ENCODE peak calls at places on chromosomes 11 and 22, in six cellular contexts. B, I, F, T, Q and J are unnamed samples.

GRCh38 chr11:47183969-47184368 is 2.3 kb downstream of the PACSIN3 start:
- DNase-seq in B (no peak), I (no peak), F (no peak), Q (no peak), T (no peak), J (no peak)

GRCh38 chr11:78022397-78023396 is at the start of gene KCTD14:
- DNase-seq in B (peak), F (no peak), I (no peak), Q (no peak), T (no peak), J (no peak)

GRCh38 chr11:43567396-43567975 is 113.1 kb upstream of the HSD17B12 start:
- DNase-seq in I (peak), F (peak), B (peak), Q (no peak), T (no peak), J (peak)

GRCh38 chr11:111301004-111301839 is 2.9 kb downstream of the POU2AF3 start:
- DNase-seq in Q (no peak), F (no peak), I (no peak), T (no peak), B (no peak), J (no peak)

GRCh38 chr22:19825016-19825339 is 29.7 kb downstream of the GNB1L start:
- DNase-seq in T (no peak), F (no peak), I (no peak), Q (no peak), B (no peak), J (no peak)

GRCh38 chr11:65903068-65903481 is 2.9 kb upstream of the FOSL1 start:
- DNase-seq in T (no peak), F (peak), B (peak), I (peak), Q (no peak), J (no peak)

GRCh38 chr11:36062796-36063380 is 119.0 kb downstream of the LDLRAD3 start:
- DNase-seq in F (no peak), I (no peak), B (no peak), T (no peak), Q (no peak), J (no peak)

GRCh38 chr11:120137611-120138521 is at the start of gene TRIM29:
- DNase-seq in B (no peak), I (peak), Q (no peak), F (no peak), T (no peak), J (peak)

GRCh38 chr22:49867303-49868250 is 13.9 kb downstream of the ZBED4 start:
- DNase-seq in B (peak), T (no peak), Q (no peak), I (no peak), F (no peak), J (no peak)

GRCh38 chr22:37764622-37765021 is 43.1 kb upstream of the GCAT start:
- DNase-seq in Q (no peak), I (no peak), F (no peak), T (no peak), B (no peak), J (no peak)

GRCh38 chr22:19900707-19901436 is 40.7 kb upstream of the COMT start:
- DNase-seq in B (no peak), Q (no peak), T (no peak), F (no peak), I (no peak), J (no peak)

GRCh38 chr11:17603056-17603825 is 56.2 kb downstream of the OTOG start:
- DNase-seq in I (no peak), B (no peak), T (no peak), Q (no peak), F (no peak), J (no peak)

GRCh38 chr22:48923165-48923875 is 904.4 kb downstream of the BRD1 start:
- DNase-seq in B (no peak), F (no peak), Q (no peak), T (no peak), I (no peak), J (no peak)

GRCh38 chr22:46179748-46180147 is 29.4 kb downstream of the PPARA start:
- DNase-seq in B (no peak), F (no peak), I (peak), Q (no peak), T (no peak), J (no peak)

GRCh38 chr22:48426466-48427380 is 1401.0 kb downstream of the BRD1 start:
- DNase-seq in I (no peak), F (no peak), Q (no peak), B (no peak), T (no peak), J (no peak)

GRCh38 chr22:38823637-38824036 is 20.2 kb downstream of the NPTXR start:
- DNase-seq in F (no peak), I (no peak), Q (no peak), B (no peak), T (no peak), J (no peak)

GRCh38 chr11:35332524-35332923 is 86.8 kb downstream of the SLC1A2 start:
- DNase-seq in Q (no peak), B (no peak), T (no peak), I (no peak), F (no peak), J (no peak)

GRCh38 chr11:57742087-57742452 is 779 bp downstream of the SELENOH start:
- DNase-seq in I (peak), F (no peak), B (no peak), T (no peak), Q (no peak), J (no peak)

GRCh38 chr11:61332266-61332822 is 561 bp downstream of the DDB1 start:
- DNase-seq in T (no peak), Q (no peak), F (no peak), I (peak), B (peak), J (peak)

GRCh38 chr11:6336293-6336692 is 16.0 kb upstream of the CAVIN3 start:
- DNase-seq in I (no peak), F (no peak), B (no peak), Q (no peak), T (no peak), J (no peak)

GRCh38 chr11:15770798-15771414 is 585.4 kb downstream of the SOX6 start:
- DNase-seq in B (peak), Q (no peak), I (peak), T (peak), F (peak), J (peak)

GRCh38 chr22:41574847-41575381 is 14.1 kb downstream of the CSDC2 start:
- DNase-seq in I (no peak), F (no peak), B (no peak), Q (no peak), T (no peak), J (no peak)

GRCh38 chr11:64633555-64634159 is 42.6 kb downstream of the SLC22A12 start:
- DNase-seq in T (no peak), B (no peak), I (no peak), Q (no peak), F (no peak), J (no peak)

GRCh38 chr22:23574877-23575276 is 5.2 kb downstream of the IGLL1 start:
- DNase-seq in T (no peak), B (no peak), I (no peak), Q (no peak), F (no peak), J (no peak)

GRCh38 chr11:96177132-96177531 is 165.9 kb downstream of the MAML2 start:
- DNase-seq in Q (no peak), B (no peak), F (no peak), T (no peak), I (no peak), J (no peak)

GRCh38 chr22:44578516-44579230 is 80.6 kb upstream of the RTL6 start:
- DNase-seq in I (no peak), T (no peak), B (no peak), F (no peak), Q (no peak), J (no peak)

GRCh38 chr22:20552913-20553401 is 45.5 kb downstream of the MED15 start:
- DNase-seq in F (no peak), I (no peak), B (peak), Q (no peak), T (no peak), J (no peak)

GRCh38 chr22:36465232-36466021 is 16.0 kb downstream of the TXN2 start:
- DNase-seq in B (peak), F (peak), I (no peak), Q (no peak), T (no peak), J (peak)

GRCh38 chr11:76148207-76148606 is 58.1 kb downstream of the WNT11 start:
- DNase-seq in Q (no peak), I (no peak), F (no peak), B (no peak), T (no peak), J (no peak)

GRCh38 chr11:46658259-46658658 is 40.9 kb downstream of the ATG13 start:
- DNase-seq in F (no peak), I (no peak), T (no peak), B (no peak), Q (no peak), J (no peak)

GRCh38 chr22:44314425-44315067 is 1.8 kb upstream of the SHISAL1 start:
- DNase-seq in Q (no peak), F (no peak), T (no peak), B (no peak), I (no peak), J (no peak)

GRCh38 chr11:69913591-69914285 is 94.5 kb upstream of the FGF3 start:
- DNase-seq in I (no peak), T (no peak), Q (no peak), B (no peak), F (no peak), J (no peak)

GRCh38 chr11:69912911-69913451 is 93.8 kb upstream of the FGF3 start:
- DNase-seq in F (no peak), B (no peak), T (no peak), I (peak), Q (no peak), J (peak)

GRCh38 chr11:69915501-69916250 is 96.5 kb upstream of the FGF3 start:
- DNase-seq in T (no peak), Q (no peak), B (peak), I (peak), F (peak), J (peak)

GRCh38 chr11:69915151-69915500 is 95.9 kb upstream of the FGF3 start:
- DNase-seq in Q (no peak), T (no peak), B (no peak), F (no peak), I (no peak), J (no peak)

DNA sequence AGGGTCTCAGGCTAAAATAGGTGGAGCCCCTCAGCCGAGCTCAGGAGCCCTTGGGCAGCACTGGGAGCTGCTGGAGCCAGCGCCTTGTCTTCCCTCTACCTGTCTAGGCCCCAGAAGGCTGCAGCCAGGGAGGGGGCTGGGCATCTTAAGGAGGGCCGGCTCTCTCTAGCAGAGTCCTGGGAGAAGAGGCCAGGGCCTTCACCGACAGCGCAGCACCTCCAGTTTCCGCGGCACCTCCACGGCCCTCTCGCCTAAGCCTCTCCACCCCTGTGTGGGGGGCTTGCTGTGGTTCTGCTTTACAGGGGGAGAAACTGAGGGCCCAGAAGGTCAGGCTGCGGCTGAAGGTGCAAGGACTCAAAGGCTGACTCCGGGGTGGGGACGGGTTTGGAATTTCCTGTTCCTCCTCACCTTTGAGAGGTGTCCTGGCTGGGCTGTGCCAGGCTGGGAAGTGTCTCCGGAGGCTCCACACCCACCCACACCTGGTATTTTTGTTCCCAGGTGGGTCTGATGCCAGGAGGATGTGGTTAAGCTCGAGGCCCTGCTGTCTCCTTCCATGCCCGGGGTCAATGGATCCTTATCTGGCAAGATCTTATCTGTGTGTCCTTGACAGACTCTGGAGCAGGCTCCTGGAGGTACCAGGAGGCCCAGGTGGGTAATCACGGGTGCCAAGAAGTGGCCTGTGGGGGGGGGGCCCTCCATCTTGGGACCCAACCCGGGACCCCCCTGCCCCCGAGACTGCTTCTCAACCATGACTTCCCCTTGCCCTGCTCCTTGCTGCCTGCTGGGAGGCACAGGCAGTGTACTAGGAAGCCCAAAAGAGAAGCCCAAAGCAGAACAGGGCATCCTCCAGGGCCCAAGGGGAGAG is 95.3 kb upstream of the FGF3 start:
- DNase-seq in Q (no peak), T (no peak), I (no peak), B (no peak), F (no peak), J (no peak)
- TF ChIP-seq JUND in Q (no peak), T (no peak), I (no peak), B (no peak), F (no peak), J (no peak)

GRCh38 chr11:83257638-83258229 is 28.4 kb downstream of the CCDC90B start:
- DNase-seq in B (peak), I (no peak), Q (no peak), T (no peak), F (no peak), J (peak)
- TF ChIP-seq JUND in B (peak), I (no peak), Q (no peak), T (no peak), F (peak), J (no peak)

GRCh38 chr22:32662587-32662915 is 139.0 kb upstream of the TIMP3 start:
- DNase-seq in Q (no peak), T (no peak), B (no peak), I (no peak), F (no peak), J (no peak)

GRCh38 chr22:32655068-32655467 is 146.4 kb upstream of the TIMP3 start:
- DNase-seq in I (no peak), F (no peak), T (no peak), Q (no peak), B (no peak), J (no peak)

GRCh38 chr22:32661296-32661695 is 140.2 kb upstream of the TIMP3 start:
- DNase-seq in I (no peak), T (peak), Q (no peak), B (no peak), F (no peak), J (no peak)

GRCh38 chr22:32661737-32662586 is 139.5 kb upstream of the TIMP3 start:
- DNase-seq in T (no peak), B (no peak), Q (no peak), F (no peak), I (no peak), J (no peak)

GRCh38 chr22:32660292-32660691 is 141.2 kb upstream of the TIMP3 start:
- DNase-seq in Q (no peak), T (peak), F (peak), I (peak), B (peak), J (peak)
- TF ChIP-seq JUND in Q (no peak), T (no peak), F (no peak), I (no peak), B (peak), J (no peak)

GRCh38 chr11:13320688-13321087 is 43.1 kb downstream of the BMAL1 start:
- DNase-seq in I (no peak), Q (no peak), T (no peak), F (no peak), B (no peak), J (no peak)

GRCh38 chr11:13321431-13321830 is 43.8 kb downstream of the BMAL1 start:
- DNase-seq in Q (no peak), I (no peak), B (no peak), T (no peak), F (no peak), J (no peak)

GRCh38 chr11:13317293-13318080 is 39.9 kb downstream of the BMAL1 start:
- DNase-seq in B (no peak), T (no peak), I (no peak), F (no peak), Q (no peak), J (no peak)

GRCh38 chr11:13316528-13316961 is 39.0 kb downstream of the BMAL1 start:
- DNase-seq in Q (no peak), F (no peak), B (no peak), I (no peak), T (no peak), J (no peak)

GRCh38 chr11:13318498-13319295 is 41.1 kb downstream of the BMAL1 start:
- DNase-seq in T (no peak), I (no peak), B (no peak), Q (no peak), F (no peak), J (no peak)
- TF ChIP-seq JUND in T (no peak), I (no peak), B (no peak), Q (no peak), F (no peak), J (no peak)

GRCh38 chr11:10725114-10725906 is 25.7 kb upstream of the CTR9 start:
- DNase-seq in I (no peak), T (no peak), B (no peak), Q (no peak), F (peak), J (no peak)
- TF ChIP-seq JUND in I (peak), T (no peak), B (no peak), Q (no peak), F (peak), J (no peak)

DNA sequence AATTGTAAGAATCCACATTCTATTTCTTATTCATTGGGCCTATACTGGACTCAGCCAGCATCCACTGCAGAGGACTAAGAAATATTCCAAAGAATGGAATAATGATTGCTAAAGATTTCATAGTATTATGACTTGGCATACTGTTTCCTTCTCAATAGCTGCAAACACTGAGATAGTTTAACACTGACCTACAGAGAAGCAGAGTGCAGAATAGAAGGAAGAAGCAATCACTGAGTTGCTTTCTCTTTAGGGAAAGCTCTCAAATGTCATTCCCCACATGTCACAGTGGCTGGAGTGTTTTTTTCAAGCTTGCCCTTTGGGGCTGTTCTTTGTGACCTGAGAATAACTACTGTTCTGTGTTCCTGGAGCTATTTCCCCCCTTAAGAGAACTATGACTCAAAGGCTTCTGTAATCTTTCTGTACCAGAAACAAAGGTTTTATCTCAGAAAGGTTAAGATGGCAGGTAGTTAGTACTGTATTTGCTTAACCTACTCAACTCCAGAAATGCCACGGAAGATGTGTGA is 243.6 kb upstream of the LUZP2 start:
- DNase-seq in I (no peak), B (no peak), F (no peak), Q (no peak), T (no peak), J (no peak)
- TF ChIP-seq JUND in I (no peak), B (no peak), F (no peak), Q (no peak), T (no peak), J (no peak)

DNA sequence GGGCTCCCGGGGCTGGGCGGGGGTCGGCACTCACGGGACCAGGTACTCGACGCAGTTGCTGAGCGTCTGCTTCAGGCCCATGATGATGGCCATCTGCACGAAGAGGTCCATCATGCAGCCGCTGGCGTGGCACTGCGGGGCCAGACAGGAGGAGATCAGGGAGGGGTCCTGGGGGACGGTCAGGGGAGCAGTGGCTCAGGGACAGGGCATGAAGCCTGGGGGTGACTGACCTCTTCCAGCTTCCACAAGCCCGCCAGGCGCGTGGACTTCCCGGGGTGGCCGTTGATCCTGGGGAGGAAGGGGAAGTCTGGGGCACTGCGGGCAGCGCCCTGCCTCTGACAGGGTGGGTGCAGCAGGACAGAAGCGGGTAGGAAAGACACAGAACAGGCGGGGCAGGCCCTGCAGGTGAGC is 6.1 kb upstream of the SIGIRR start:
- DNase-seq in F (no peak), T (no peak), B (no peak), Q (no peak), I (no peak), J (no peak)
- TF ChIP-seq JUND in F (no peak), T (no peak), B (no peak), Q (no peak), I (no peak), J (no peak)

GRCh38 chr22:28282346-28282745 is 363.3 kb upstream of the PITPNB start:
- DNase-seq in Q (no peak), T (no peak), B (no peak), F (no peak), I (no peak), J (no peak)
- TF ChIP-seq JUND in Q (no peak), T (no peak), B (no peak), F (no peak), I (no peak), J (no peak)

GRCh38 chr11:101030015-101030414 is 99.6 kb downstream of the PGR start:
- DNase-seq in F (no peak), I (no peak), Q (no peak), B (no peak), T (no peak), J (no peak)
- TF ChIP-seq JUND in F (no peak), I (no peak), Q (no peak), B (no peak), T (no peak), J (no peak)